ENCODE peak calls at places on chromosomes 13 and 19, in six cellular contexts. R is fibroblast of mammary gland; X is T-helper 2 cell; M is effector memory CD4-positive, alpha-beta T cell; Y is NCI-H2081; H is RPMI8226. F is an unnamed sample.

GRCh38 chr13:40210865-40211585 is 455.4 kb downstream of the FOXO1 start:
- DNase-seq in M (no peak), H (no peak), X (no peak), Y (no peak), R (no peak), F (no peak)

GRCh38 chr19:41552558-41552957 is 23.4 kb upstream of the CEACAM21 start:
- DNase-seq in Y (no peak), M (no peak), R (no peak), X (no peak), H (peak; percentile 61), F (no peak)

GRCh38 chr13:49279885-49280284 is 32.2 kb downstream of the CDADC1 start:
- DNase-seq in M (no peak), X (no peak), Y (no peak), H (no peak), R (no peak), F (no peak)

GRCh38 chr13:75359266-75359665 is 122.7 kb downstream of the TBC1D4 start:
- DNase-seq in H (no peak), Y (no peak), R (peak; percentile 92), X (no peak), M (no peak), F (peak; percentile 34)

GRCh38 chr13:30816733-30817132 is 81.4 kb downstream of the ALOX5AP start:
- DNase-seq in H (no peak), X (no peak), M (no peak), Y (no peak), R (no peak), F (no peak)

GRCh38 chr13:32164622-32165268 is 133.2 kb downstream of the FRY start:
- DNase-seq in X (no peak), M (no peak), H (peak; percentile 67), Y (peak; percentile 82), R (peak; percentile 73), F (peak; percentile 42)

GRCh38 chr13:101869553-101869952 is 417.1 kb downstream of the ITGBL1 start:
- DNase-seq in X (no peak), H (no peak), M (no peak), Y (no peak), R (peak; percentile 6), F (no peak)

GRCh38 chr13:23751195-23751594 is 138.0 kb downstream of the MIPEP start:
- DNase-seq in X (no peak), M (no peak), H (no peak), R (peak; percentile 15), Y (no peak), F (no peak)

GRCh38 chr13:51380269-51380668 is 40.8 kb downstream of the SERPINE3 start:
- DNase-seq in X (no peak), H (no peak), Y (peak; percentile 54), M (no peak), R (peak; percentile 46), F (no peak)

GRCh38 chr19:51086153-51086850 is 3.6 kb upstream of the KLK14 start:
- DNase-seq in Y (no peak), M (no peak), R (no peak), X (no peak), H (no peak), F (no peak)

GRCh38 chr19:45376045-45376724 is 5.8 kb upstream of the ERCC2 start:
- DNase-seq in H (no peak), Y (no peak), X (no peak), R (peak; percentile 88), M (no peak), F (peak; percentile 89)